ENCODE peak calls at places on chromosomes 5 and 9, in ten cellular contexts. T, H, C, A, J, F, Z, I, X and Y are unnamed samples. For H3K27me3, the result is how much of the 10 kb centered on the place peaks cover.

GRCh38 chr9:39588056-39588814 is 232.8 kb downstream of the SPATA31A1 start:
- DNase-seq in F (no peak), H (no peak), Z (no peak), C (no peak), J (no peak), I (no peak), X (no peak), T (no peak), A (no peak), Y (no peak)

GRCh38 chr9:93959739-93960154 is 4.6 kb upstream of the BARX1 start:
- DNase-seq in J (no peak), A (no peak), I (no peak), Z (no peak), T (no peak), H (no peak), X (no peak), C (no peak), F (no peak), Y (no peak)

GRCh38 chr5:17482784-17483183 is 15.2 kb upstream of the TAF11L2 start:
- DNase-seq in X (no peak), Z (no peak), F (no peak), H (no peak), A (no peak), J (no peak), C (no peak), T (no peak), I (no peak), Y (no peak)

GRCh38 chr5:33233013-33233463 is 207.7 kb upstream of the TARS1 start:
- DNase-seq in J (no peak), H (no peak), F (peak), T (no peak), C (no peak), Z (no peak), A (no peak), X (no peak), I (no peak), Y (no peak)

GRCh38 chr5:53262348-53262970 is 152.9 kb upstream of the MOCS2 start:
- DNase-seq in F (no peak), H (peak), T (no peak), A (no peak), I (no peak), X (peak), C (no peak), J (no peak), Z (no peak), Y (no peak)

GRCh38 chr9:89553451-89554020 is 51.3 kb upstream of the GADD45G start:
- DNase-seq in A (no peak), I (no peak), H (no peak), C (no peak), F (no peak), Z (no peak), X (no peak), J (no peak), T (no peak), Y (no peak)

GRCh38 chr9:110141118-110141797 is 66.7 kb downstream of the C9orf152 start:
- DNase-seq in A (no peak), I (no peak), Z (no peak), F (peak), T (no peak), J (peak), X (peak), H (no peak), C (no peak), Y (no peak)

GRCh38 chr9:80707120-80707519 is 982.2 kb downstream of the TLE1 start:
- DNase-seq in F (no peak), Z (no peak), C (no peak), I (no peak), A (no peak), H (no peak), X (no peak), J (no peak), T (no peak), Y (no peak)

GRCh38 chr5:40227366-40227765 is 452.3 kb upstream of the PTGER4 start:
- DNase-seq in I (no peak), Z (no peak), A (no peak), F (no peak), H (no peak), J (peak), X (no peak), T (no peak), C (no peak), Y (no peak)

GRCh38 chr5:111942661-111943401 is 185.8 kb upstream of the NREP start:
- DNase-seq in Z (no peak), X (no peak), T (no peak), I (no peak), H (no peak), C (no peak), A (no peak), J (no peak), F (no peak), Y (no peak)

GRCh38 chr9:123807241-123807640 is 122.7 kb downstream of the DENND1A start:
- DNase-seq in H (no peak), T (no peak), A (no peak), X (no peak), C (no peak), I (no peak), Z (no peak), J (no peak), F (no peak), Y (no peak)

GRCh38 chr5:162196351-162196750 is 128.8 kb downstream of the GABRG2 start:
- DNase-seq in H (no peak), T (no peak), A (no peak), C (no peak), Z (no peak), I (no peak), F (no peak), X (no peak), J (no peak), Y (no peak)

GRCh38 chr5:78065073-78065472 is 229.4 kb downstream of the AP3B1 start:
- DNase-seq in Z (no peak), H (no peak), A (no peak), J (no peak), T (no peak), X (no peak), C (no peak), F (peak), I (no peak), Y (no peak)

GRCh38 chr5:72498284-72498683 is 8.9 kb downstream of the ZNF366 start:
- DNase-seq in H (no peak), T (no peak), F (no peak), Z (no peak), C (no peak), J (no peak), X (no peak), I (no peak), A (no peak), Y (no peak)

GRCh38 chr5:179298181-179298993 is 46.9 kb downstream of the ADAMTS2 start:
- DNase-seq in Z (no peak), I (no peak), J (no peak), T (no peak), F (no peak), C (no peak), H (no peak), A (no peak), X (no peak), Y (peak)

GRCh38 chr9:37591775-37592107 is 656 bp downstream of the TOMM5 start:
- DNase-seq in T (no peak), F (no peak), C (no peak), I (no peak), X (no peak), A (no peak), Z (no peak), J (no peak), H (no peak), Y (no peak)

GRCh38 chr5:3789519-3790193 is 194.0 kb downstream of the IRX1 start:
- DNase-seq in F (no peak), C (no peak), T (no peak), X (no peak), H (peak), I (no peak), A (no peak), Z (no peak), J (no peak), Y (no peak)

GRCh38 chr5:58263291-58263690 is 196.6 kb downstream of the PLK2 start:
- DNase-seq in H (no peak), Z (no peak), J (no peak), A (no peak), C (no peak), I (no peak), T (no peak), F (no peak), X (no peak), Y (no peak)

GRCh38 chr9:2826291-2826690 is 17.6 kb downstream of the PUM3 start:
- DNase-seq in A (no peak), T (no peak), C (no peak), F (no peak), H (no peak), X (no peak), J (no peak), Z (no peak), I (no peak), Y (no peak)

GRCh38 chr9:16884952-16885513 is 14.6 kb upstream of the BNC2 start:
- DNase-seq in A (no peak), H (no peak), J (peak), T (no peak), C (peak), I (no peak), Z (no peak), F (peak), X (no peak), Y (no peak)

GRCh38 chr9:6564868-6565267 is 80.7 kb downstream of the GLDC start:
- DNase-seq in Z (no peak), A (no peak), T (no peak), C (no peak), F (no peak), I (no peak), J (no peak), H (no peak), X (no peak), Y (no peak)

GRCh38 chr5:148875205-148875875 is 48.9 kb downstream of the ADRB2 start:
- DNase-seq in I (no peak), X (no peak), T (no peak), A (no peak), Z (no peak), H (no peak), F (no peak), J (no peak), C (no peak), Y (no peak)

GRCh38 chr5:40991168-40991980 is 79.8 kb downstream of the MROH2B start:
- DNase-seq in Z (no peak), J (peak), T (no peak), X (peak), F (peak), A (no peak), H (no peak), C (peak), I (no peak), Y (peak)

GRCh38 chr9:38067611-38067891 is 1.5 kb downstream of the SHB start:
- DNase-seq in X (no peak), C (peak), H (no peak), J (no peak), Z (no peak), F (peak), I (no peak), T (no peak), A (no peak), Y (peak)

GRCh38 chr5:107900721-107901120 is 230.0 kb upstream of the EFNA5 start:
- DNase-seq in X (no peak), J (no peak), C (no peak), I (no peak), F (no peak), Z (no peak), A (no peak), H (no peak), T (no peak), Y (no peak)

GRCh38 chr5:59840200-59840601 is 53.3 kb downstream of the PDE4D start:
- DNase-seq in C (no peak), J (no peak), I (no peak), F (no peak), T (no peak), A (no peak), H (no peak), Z (no peak), X (no peak), Y (peak)

GRCh38 chr5:137752873-137753226 is 1.3 kb downstream of the HNRNPA0 start:
- DNase-seq in F (no peak), C (peak), H (no peak), Z (no peak), I (peak), J (no peak), X (peak), T (peak), A (no peak), Y (peak)

GRCh38 chr5:130222638-130223037 is 318.4 kb downstream of the CHSY3 start:
- DNase-seq in F (no peak), Z (no peak), T (no peak), J (no peak), A (no peak), H (no peak), I (no peak), C (no peak), X (no peak), Y (no peak)

GRCh38 chr5:153659337-153659736 is 168.9 kb downstream of the GRIA1 start:
- DNase-seq in F (no peak), A (no peak), I (no peak), Z (no peak), C (no peak), J (peak), X (peak), T (no peak), H (no peak), Y (no peak)

GRCh38 chr9:4009006-4009511 is 290.8 kb downstream of the GLIS3 start:
- DNase-seq in J (no peak), Z (no peak), I (no peak), A (no peak), C (no peak), T (no peak), F (no peak), X (no peak), H (no peak), Y (no peak)

GRCh38 chr9:79912641-79913040 is 340.9 kb downstream of the TLE4 start:
- DNase-seq in X (no peak), C (no peak), H (no peak), Z (no peak), T (no peak), I (no peak), A (no peak), J (no peak), F (no peak), Y (no peak)

GRCh38 chr9:133238851-133239532 is 29.9 kb upstream of the OBP2B start:
- DNase-seq in X (peak), C (peak), I (peak), Z (peak), F (no peak), T (peak), J (no peak), A (peak), H (peak), Y (peak)

GRCh38 chr9:127707766-127708165 is 978 bp downstream of the CFAP157 start:
- DNase-seq in X (no peak), A (peak), T (peak), H (no peak), C (peak), J (no peak), F (no peak), Z (no peak), I (peak), Y (no peak)

GRCh38 chr5:78373231-78373630 is 12.8 kb downstream of the SCAMP1 start:
- DNase-seq in X (no peak), H (no peak), F (no peak), A (no peak), C (no peak), Z (no peak), T (no peak), I (no peak), J (no peak), Y (no peak)

GRCh38 chr5:141691867-141692532 is 10.0 kb upstream of the ARAP3 start:
- DNase-seq in H (no peak), I (peak), Z (peak), F (peak), T (peak), X (peak), A (peak), J (peak), C (peak), Y (peak)

DNA sequence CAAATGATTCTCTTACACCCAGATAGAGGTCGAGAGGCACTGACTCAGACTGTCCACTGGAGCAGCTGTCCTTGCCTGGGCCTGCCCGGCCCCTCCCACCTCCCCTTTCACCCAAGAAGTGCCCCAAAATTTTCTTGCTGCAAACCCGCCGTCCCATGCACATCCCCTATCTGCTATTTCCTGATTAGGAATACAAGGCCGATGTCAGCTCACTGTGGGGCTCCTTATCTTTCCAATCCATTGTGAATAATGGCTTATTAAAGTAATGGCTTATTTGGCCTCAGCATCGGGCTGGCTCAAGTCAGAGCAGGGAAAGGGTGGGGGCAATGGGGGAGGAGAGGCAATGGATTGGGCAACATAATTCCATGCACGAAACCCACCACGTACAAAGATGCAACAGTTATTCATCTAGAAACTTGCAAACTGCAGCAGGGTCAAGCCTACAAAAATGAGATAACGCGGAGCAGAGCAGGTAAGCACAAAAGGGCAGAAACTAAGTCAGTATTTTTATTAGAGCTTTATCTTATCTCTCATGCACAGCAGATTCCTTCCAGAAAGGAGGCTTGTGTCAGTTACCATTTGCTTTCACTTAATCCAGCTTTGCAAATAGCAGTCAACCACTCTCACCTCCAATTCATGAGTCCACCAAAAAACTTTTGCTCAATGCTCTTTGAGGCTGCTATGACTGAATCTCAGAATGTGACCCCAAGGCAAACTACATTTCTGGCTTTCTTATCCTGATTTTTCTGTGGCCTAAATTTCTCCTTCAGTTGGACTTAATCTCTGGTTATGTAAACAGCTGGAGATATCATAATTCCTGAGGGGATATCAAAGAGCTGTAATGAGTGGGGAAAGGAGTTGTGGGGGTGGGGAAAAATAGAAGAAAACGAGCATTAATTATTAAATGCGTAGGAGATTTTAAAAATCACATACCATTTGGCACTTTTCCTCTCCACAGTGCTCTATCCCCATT is 138.2 kb upstream of the OSMR start:
- DNase-seq in Z (no peak), I (no peak), H (no peak), A (no peak), T (no peak), J (no peak), C (no peak), X (peak), F (no peak), Y (no peak)
- H3K27me3 ChIP-seq in Z (under half), I (under half), H (under half), A (under half), T (under half), J (under half), C (under half), X (under half), F (under half), Y (under half)

GRCh38 chr9:68795411-68795810 is 90.4 kb downstream of the PIP5K1B start:
- DNase-seq in H (no peak), Z (no peak), A (no peak), J (no peak), X (no peak), C (no peak), I (no peak), F (no peak), T (no peak), Y (no peak)
- H3K27me3 ChIP-seq in H (under half), Z (under half), A (under half), J (under half), X (under half), C (under half), I (under half), F (under half), T (under half), Y (under half)

GRCh38 chr5:174735498-174736350 is 11.3 kb downstream of the MSX2 start:
- DNase-seq in Z (no peak), C (no peak), X (peak), I (no peak), J (no peak), H (no peak), F (no peak), T (no peak), A (no peak), Y (peak)
- H3K27me3 ChIP-seq in Z (half or more), C (half or more), X (half or more), I (under half), J (under half), H (half or more), F (under half), T (under half), A (half or more), Y (under half)

GRCh38 chr9:90825586-90825985 is 24.0 kb downstream of the SYK start:
- DNase-seq in F (no peak), X (no peak), C (no peak), Z (no peak), I (no peak), H (no peak), T (no peak), A (no peak), J (no peak), Y (no peak)
- H3K27me3 ChIP-seq in F (under half), X (under half), C (under half), Z (under half), I (under half), H (under half), T (under half), A (under half), J (under half), Y (under half)

GRCh38 chr5:174935854-174936474 is 211.6 kb downstream of the MSX2 start:
- DNase-seq in C (peak), J (peak), I (no peak), A (peak), H (peak), Z (peak), F (peak), T (peak), X (peak), Y (no peak)
- H3K27me3 ChIP-seq in C (under half), J (under half), I (under half), A (under half), H (under half), Z (under half), F (under half), T (under half), X (under half), Y (under half)

GRCh38 chr9:98702340-98702739 is 6.4 kb downstream of the GABBR2 start:
- DNase-seq in J (no peak), T (no peak), C (no peak), F (no peak), H (no peak), X (no peak), Z (no peak), A (no peak), I (no peak), Y (no peak)

GRCh38 chr9:98700801-98701200 is 7.9 kb downstream of the GABBR2 start:
- DNase-seq in Z (no peak), H (no peak), X (no peak), C (no peak), F (no peak), I (no peak), A (no peak), J (no peak), T (no peak), Y (no peak)

GRCh38 chr9:98702835-98703385 is 5.8 kb downstream of the GABBR2 start:
- DNase-seq in F (no peak), J (no peak), X (no peak), A (no peak), Z (no peak), T (no peak), H (no peak), I (no peak), C (no peak), Y (no peak)

GRCh38 chr9:98698856-98699255 is 9.9 kb downstream of the GABBR2 start:
- DNase-seq in I (no peak), T (no peak), J (no peak), A (no peak), X (no peak), F (no peak), Z (no peak), H (no peak), C (no peak), Y (no peak)

GRCh38 chr9:98701576-98701975 is 7.2 kb downstream of the GABBR2 start:
- DNase-seq in H (no peak), Z (no peak), X (no peak), F (no peak), I (no peak), C (no peak), T (no peak), A (no peak), J (no peak), Y (no peak)
- H3K27me3 ChIP-seq in H (under half), Z (half or more), X (under half), F (under half), I (under half), C (half or more), T (under half), A (under half), J (under half), Y (under half)